ENCODE peak calls at places on chromosome 3, in ten cellular contexts. T is DMS79 treated with DMSO at 0.1 percent for 48 hours, C is M059J, B is T-cell, Z is NCI-H460, O is progenitor cell of endocrine pancreas, R is trophoblast cell, Y is activated T-cell treated with anti-CD3 and anti-CD28 coated beads for 1 hour, I is NCI-H1092 treated with DMSO at 0.1 percent for 48 hours, E is skeletal muscle cell. U is an unnamed sample.

GRCh38 chr3:132343018-132343612 is 25.9 kb downstream of the ACP3 start:
- DNase-seq in T (peak), C (peak), B (no peak), Z (peak), O (peak), R (peak), Y (no peak), I (peak), E (no peak), U (peak)

GRCh38 chr3:135811597-135811996 is 153.9 kb upstream of the PPP2R3A start:
- DNase-seq in T (no peak), C (no peak), B (no peak), Z (no peak), O (no peak), R (no peak), Y (no peak), I (no peak), E (no peak), U (no peak)

GRCh38 chr3:59856921-59857320 is 807.1 kb upstream of the CFAP20DC start:
- DNase-seq in T (no peak), C (peak), B (no peak), Z (no peak), O (no peak), R (no peak), Y (no peak), I (no peak), E (no peak), U (no peak)

GRCh38 chr3:89025185-89025584 is 82.2 kb upstream of the EPHA3 start:
- DNase-seq in T (no peak), C (peak), B (no peak), Z (no peak), O (no peak), R (no peak), Y (no peak), I (no peak), E (no peak), U (peak)

GRCh38 chr3:138845771-138846173 is 11.0 kb upstream of the PIK3CB start:
- DNase-seq in T (no peak), C (no peak), B (no peak), Z (no peak), O (no peak), R (no peak), Y (no peak), I (no peak), E (no peak), U (no peak)

GRCh38 chr3:113151475-113152031 is 59.8 kb upstream of the BOC start:
- DNase-seq in T (peak), C (peak), B (no peak), Z (no peak), O (no peak), R (no peak), Y (no peak), I (peak), E (no peak), U (peak)

GRCh38 chr3:18810306-18810661 is 338.0 kb upstream of the KCNH8 start:
- DNase-seq in T (no peak), C (no peak), B (no peak), Z (no peak), O (no peak), R (no peak), Y (no peak), I (no peak), E (no peak), U (no peak)

GRCh38 chr3:187982149-187982548 is 171.8 kb upstream of the LPP start:
- DNase-seq in T (no peak), C (no peak), B (no peak), Z (no peak), O (no peak), R (no peak), Y (no peak), I (no peak), E (no peak), U (no peak)

GRCh38 chr3:43766672-43767465 is 76.1 kb downstream of the ABHD5 start:
- DNase-seq in T (no peak), C (peak), B (no peak), Z (no peak), O (no peak), R (no peak), Y (no peak), I (no peak), E (no peak), U (peak)

GRCh38 chr3:58117561-58118305 is 93.0 kb downstream of the DNASE1L3 start:
- DNase-seq in T (no peak), C (peak), B (no peak), Z (no peak), O (no peak), R (no peak), Y (no peak), I (no peak), E (peak), U (no peak)

GRCh38 chr3:158842946-158843345 is 41.1 kb downstream of the MFSD1 start:
- DNase-seq in T (no peak), C (no peak), B (no peak), Z (peak), O (no peak), R (no peak), Y (no peak), I (no peak), E (peak), U (no peak)

GRCh38 chr3:101122678-101123077 is 129.5 kb upstream of the ABI3BP start:
- DNase-seq in T (no peak), C (no peak), B (no peak), Z (no peak), O (no peak), R (no peak), Y (no peak), I (no peak), E (no peak), U (no peak)

GRCh38 chr3:99250272-99250671 is 348.8 kb upstream of the DCBLD2 start:
- DNase-seq in T (peak), C (peak), B (no peak), Z (no peak), O (no peak), R (peak), Y (no peak), I (no peak), E (peak), U (no peak)

GRCh38 chr3:89375451-89375850 is 268.0 kb downstream of the EPHA3 start:
- DNase-seq in T (no peak), C (no peak), B (no peak), Z (no peak), O (no peak), R (no peak), Y (no peak), I (no peak), E (no peak), U (no peak)

GRCh38 chr3:193777524-193777923 is 184.5 kb downstream of the OPA1 start:
- DNase-seq in T (no peak), C (peak), B (no peak), Z (no peak), O (no peak), R (peak), Y (no peak), I (no peak), E (no peak), U (no peak)

GRCh38 chr3:111143-112069 is 85.2 kb upstream of the CHL1 start:
- DNase-seq in T (peak), C (no peak), B (no peak), Z (no peak), O (no peak), R (no peak), Y (no peak), I (no peak), E (no peak), U (no peak)

GRCh38 chr3:134677196-134677986 is 26.6 kb upstream of the KY start:
- DNase-seq in T (no peak), C (no peak), B (no peak), Z (no peak), O (no peak), R (peak), Y (no peak), I (no peak), E (no peak), U (peak)

GRCh38 chr3:170421147-170421641 is 2.5 kb downstream of the CLDN11 start:
- DNase-seq in T (no peak), C (no peak), B (no peak), Z (no peak), O (no peak), R (no peak), Y (no peak), I (no peak), E (no peak), U (no peak)

GRCh38 chr3:37492977-37493471 is 318.6 kb upstream of the LRRFIP2 start:
- DNase-seq in T (peak), C (peak), B (no peak), Z (no peak), O (no peak), R (peak), Y (no peak), I (peak), E (peak), U (peak)

GRCh38 chr3:107956991-107957467 is 133.8 kb downstream of the CD47 start:
- DNase-seq in T (no peak), C (peak), B (no peak), Z (no peak), O (no peak), R (no peak), Y (no peak), I (no peak), E (peak), U (peak)

GRCh38 chr3:12932347-12932746 is 91.0 kb upstream of the RPL32 start:
- DNase-seq in T (peak), C (no peak), B (no peak), Z (no peak), O (no peak), R (no peak), Y (no peak), I (no peak), E (no peak), U (no peak)

GRCh38 chr3:141302364-141303141 is 65.8 kb upstream of the ZBTB38 start:
- DNase-seq in T (no peak), C (peak), B (no peak), Z (no peak), O (no peak), R (peak), Y (no peak), I (no peak), E (peak), U (peak)

GRCh38 chr3:54853573-54854404 is 74.1 kb downstream of the LRTM1 start:
- DNase-seq in T (peak), C (peak), B (no peak), Z (peak), O (peak), R (peak), Y (peak), I (peak), E (peak), U (peak)

GRCh38 chr3:178320481-178321352 is 215.5 kb upstream of the KCNMB2 start:
- DNase-seq in T (peak), C (peak), B (no peak), Z (no peak), O (no peak), R (peak), Y (no peak), I (no peak), E (peak), U (peak)